ENCODE peak calls at places on chromosomes 6 and 20, in ten cellular contexts. One of them, this sample, is unnamed.

GRCh38 chr6:30843611-30843998 is 40.7 kb upstream of the DDR1 start:
- DNase-seq in GM13977: no peak
- DNase-seq in dorsolateral prefrontal cortex: no peak
- DNase-seq in lung microvascular endothelial cell: no peak
- DNase-seq in amniotic stem cell: no peak
- DNase-seq in RWPE2: no peak
- DNase-seq in right cardiac atrium: no peak
- DNase-seq in stimulated activated CD4-positive, alpha-beta T cell treated with anti-CD3 and anti-CD28 coated beads, Interleukin-12 subunit alpha, Interleukin-12 subunit beta, amount 100 ng/mL, for 48 hours: no peak
- DNase-seq in epithelial cell of esophagus: no peak
- DNase-seq in stimulated activated CD8-positive, alpha-beta memory T cell treated with anti-CD3 and anti-CD28 coated beads, Interleukin-4, amount 100 ng/mL, for 24 hours: no peak
- DNase-seq in this sample: no peak

GRCh38 chr6:2038096-2038495 is 207.3 kb downstream of the GMDS start:
- DNase-seq in GM13977: no peak
- DNase-seq in dorsolateral prefrontal cortex: no peak
- DNase-seq in lung microvascular endothelial cell: no peak
- DNase-seq in amniotic stem cell: no peak
- DNase-seq in RWPE2: no peak
- DNase-seq in right cardiac atrium: no peak
- DNase-seq in stimulated activated CD4-positive, alpha-beta T cell treated with anti-CD3 and anti-CD28 coated beads, Interleukin-12 subunit alpha, Interleukin-12 subunit beta, amount 100 ng/mL, for 48 hours: peak; percentile 1
- DNase-seq in epithelial cell of esophagus: no peak
- DNase-seq in stimulated activated CD8-positive, alpha-beta memory T cell treated with anti-CD3 and anti-CD28 coated beads, Interleukin-4, amount 100 ng/mL, for 24 hours: no peak
- DNase-seq in this sample: no peak

GRCh38 chr6:43843669-43844171 is 73.7 kb downstream of the VEGFA start:
- DNase-seq in GM13977: no peak
- DNase-seq in dorsolateral prefrontal cortex: no peak
- DNase-seq in lung microvascular endothelial cell: no peak
- DNase-seq in amniotic stem cell: no peak
- DNase-seq in RWPE2: no peak
- DNase-seq in right cardiac atrium: no peak
- DNase-seq in stimulated activated CD4-positive, alpha-beta T cell treated with anti-CD3 and anti-CD28 coated beads, Interleukin-12 subunit alpha, Interleukin-12 subunit beta, amount 100 ng/mL, for 48 hours: no peak
- DNase-seq in epithelial cell of esophagus: no peak
- DNase-seq in stimulated activated CD8-positive, alpha-beta memory T cell treated with anti-CD3 and anti-CD28 coated beads, Interleukin-4, amount 100 ng/mL, for 24 hours: no peak
- DNase-seq in this sample: no peak

GRCh38 chr6:19433101-19433500 is 404.1 kb upstream of the ID4 start:
- DNase-seq in GM13977: no peak
- DNase-seq in dorsolateral prefrontal cortex: no peak
- DNase-seq in lung microvascular endothelial cell: no peak
- DNase-seq in amniotic stem cell: no peak
- DNase-seq in RWPE2: no peak
- DNase-seq in right cardiac atrium: no peak
- DNase-seq in stimulated activated CD4-positive, alpha-beta T cell treated with anti-CD3 and anti-CD28 coated beads, Interleukin-12 subunit alpha, Interleukin-12 subunit beta, amount 100 ng/mL, for 48 hours: no peak
- DNase-seq in epithelial cell of esophagus: peak; percentile 35
- DNase-seq in stimulated activated CD8-positive, alpha-beta memory T cell treated with anti-CD3 and anti-CD28 coated beads, Interleukin-4, amount 100 ng/mL, for 24 hours: no peak
- DNase-seq in this sample: no peak

GRCh38 chr6:45951291-45951690 is 64.4 kb downstream of the CLIC5 start:
- DNase-seq in GM13977: no peak
- DNase-seq in dorsolateral prefrontal cortex: no peak
- DNase-seq in lung microvascular endothelial cell: no peak
- DNase-seq in amniotic stem cell: no peak
- DNase-seq in RWPE2: no peak
- DNase-seq in right cardiac atrium: no peak
- DNase-seq in stimulated activated CD4-positive, alpha-beta T cell treated with anti-CD3 and anti-CD28 coated beads, Interleukin-12 subunit alpha, Interleukin-12 subunit beta, amount 100 ng/mL, for 48 hours: no peak
- DNase-seq in epithelial cell of esophagus: no peak
- DNase-seq in stimulated activated CD8-positive, alpha-beta memory T cell treated with anti-CD3 and anti-CD28 coated beads, Interleukin-4, amount 100 ng/mL, for 24 hours: no peak
- DNase-seq in this sample: no peak

GRCh38 chr20:23132930-23133559 is 46.9 kb upstream of the CD93 start:
- DNase-seq in GM13977: no peak
- DNase-seq in dorsolateral prefrontal cortex: no peak
- DNase-seq in lung microvascular endothelial cell: peak; percentile 51
- DNase-seq in amniotic stem cell: no peak
- DNase-seq in RWPE2: peak; percentile 16
- DNase-seq in right cardiac atrium: peak; percentile 77
- DNase-seq in stimulated activated CD4-positive, alpha-beta T cell treated with anti-CD3 and anti-CD28 coated beads, Interleukin-12 subunit alpha, Interleukin-12 subunit beta, amount 100 ng/mL, for 48 hours: no peak
- DNase-seq in epithelial cell of esophagus: no peak
- DNase-seq in stimulated activated CD8-positive, alpha-beta memory T cell treated with anti-CD3 and anti-CD28 coated beads, Interleukin-4, amount 100 ng/mL, for 24 hours: no peak
- DNase-seq in this sample: no peak

GRCh38 chr20:35967979-35968640 is at the start of gene CNBD2:
- DNase-seq in GM13977: no peak
- DNase-seq in dorsolateral prefrontal cortex: no peak
- DNase-seq in lung microvascular endothelial cell: no peak
- DNase-seq in amniotic stem cell: no peak
- DNase-seq in RWPE2: no peak
- DNase-seq in right cardiac atrium: no peak
- DNase-seq in stimulated activated CD4-positive, alpha-beta T cell treated with anti-CD3 and anti-CD28 coated beads, Interleukin-12 subunit alpha, Interleukin-12 subunit beta, amount 100 ng/mL, for 48 hours: no peak
- DNase-seq in epithelial cell of esophagus: no peak
- DNase-seq in stimulated activated CD8-positive, alpha-beta memory T cell treated with anti-CD3 and anti-CD28 coated beads, Interleukin-4, amount 100 ng/mL, for 24 hours: no peak
- DNase-seq in this sample: no peak

GRCh38 chr6:65289491-65289890 is 417.5 kb downstream of the EYS start:
- DNase-seq in GM13977: no peak
- DNase-seq in dorsolateral prefrontal cortex: no peak
- DNase-seq in lung microvascular endothelial cell: peak; percentile 87
- DNase-seq in amniotic stem cell: no peak
- DNase-seq in RWPE2: no peak
- DNase-seq in right cardiac atrium: no peak
- DNase-seq in stimulated activated CD4-positive, alpha-beta T cell treated with anti-CD3 and anti-CD28 coated beads, Interleukin-12 subunit alpha, Interleukin-12 subunit beta, amount 100 ng/mL, for 48 hours: no peak
- DNase-seq in epithelial cell of esophagus: peak; percentile 2
- DNase-seq in stimulated activated CD8-positive, alpha-beta memory T cell treated with anti-CD3 and anti-CD28 coated beads, Interleukin-4, amount 100 ng/mL, for 24 hours: no peak
- DNase-seq in this sample: peak; percentile 25

GRCh38 chr20:49276895-49277785 is 717 bp downstream of the ZNFX1 start:
- DNase-seq in GM13977: peak; percentile 48
- DNase-seq in dorsolateral prefrontal cortex: no peak
- DNase-seq in lung microvascular endothelial cell: no peak
- DNase-seq in amniotic stem cell: no peak
- DNase-seq in RWPE2: no peak
- DNase-seq in right cardiac atrium: peak; percentile 49
- DNase-seq in stimulated activated CD4-positive, alpha-beta T cell treated with anti-CD3 and anti-CD28 coated beads, Interleukin-12 subunit alpha, Interleukin-12 subunit beta, amount 100 ng/mL, for 48 hours: peak; percentile 58
- DNase-seq in epithelial cell of esophagus: no peak
- DNase-seq in stimulated activated CD8-positive, alpha-beta memory T cell treated with anti-CD3 and anti-CD28 coated beads, Interleukin-4, amount 100 ng/mL, for 24 hours: peak; percentile 37
- DNase-seq in this sample: no peak

GRCh38 chr6:169420912-169421543 is 167.4 kb upstream of the THBS2 start:
- DNase-seq in GM13977: no peak
- DNase-seq in dorsolateral prefrontal cortex: no peak
- DNase-seq in lung microvascular endothelial cell: peak; percentile 35
- DNase-seq in amniotic stem cell: no peak
- DNase-seq in RWPE2: no peak
- DNase-seq in right cardiac atrium: no peak
- DNase-seq in stimulated activated CD4-positive, alpha-beta T cell treated with anti-CD3 and anti-CD28 coated beads, Interleukin-12 subunit alpha, Interleukin-12 subunit beta, amount 100 ng/mL, for 48 hours: no peak
- DNase-seq in epithelial cell of esophagus: peak; percentile 19
- DNase-seq in stimulated activated CD8-positive, alpha-beta memory T cell treated with anti-CD3 and anti-CD28 coated beads, Interleukin-4, amount 100 ng/mL, for 24 hours: no peak
- DNase-seq in this sample: peak; percentile 51

GRCh38 chr6:6997282-6998193 is 110.2 kb upstream of the RREB1 start:
- DNase-seq in GM13977: no peak
- DNase-seq in dorsolateral prefrontal cortex: no peak
- DNase-seq in lung microvascular endothelial cell: no peak
- DNase-seq in amniotic stem cell: no peak
- DNase-seq in RWPE2: no peak
- DNase-seq in right cardiac atrium: no peak
- DNase-seq in stimulated activated CD4-positive, alpha-beta T cell treated with anti-CD3 and anti-CD28 coated beads, Interleukin-12 subunit alpha, Interleukin-12 subunit beta, amount 100 ng/mL, for 48 hours: no peak
- DNase-seq in epithelial cell of esophagus: no peak
- DNase-seq in stimulated activated CD8-positive, alpha-beta memory T cell treated with anti-CD3 and anti-CD28 coated beads, Interleukin-4, amount 100 ng/mL, for 24 hours: no peak
- DNase-seq in this sample: peak; percentile 13

GRCh38 chr20:20448891-20449290 is 81.0 kb downstream of the INSM1 start:
- DNase-seq in GM13977: no peak
- DNase-seq in dorsolateral prefrontal cortex: no peak
- DNase-seq in lung microvascular endothelial cell: no peak
- DNase-seq in amniotic stem cell: no peak
- DNase-seq in RWPE2: no peak
- DNase-seq in right cardiac atrium: no peak
- DNase-seq in stimulated activated CD4-positive, alpha-beta T cell treated with anti-CD3 and anti-CD28 coated beads, Interleukin-12 subunit alpha, Interleukin-12 subunit beta, amount 100 ng/mL, for 48 hours: no peak
- DNase-seq in epithelial cell of esophagus: no peak
- DNase-seq in stimulated activated CD8-positive, alpha-beta memory T cell treated with anti-CD3 and anti-CD28 coated beads, Interleukin-4, amount 100 ng/mL, for 24 hours: no peak
- DNase-seq in this sample: no peak

GRCh38 chr20:34525342-34525708 is 9.1 kb downstream of the DYNLRB1 start:
- DNase-seq in GM13977: no peak
- DNase-seq in dorsolateral prefrontal cortex: no peak
- DNase-seq in lung microvascular endothelial cell: no peak
- DNase-seq in amniotic stem cell: no peak
- DNase-seq in RWPE2: no peak
- DNase-seq in right cardiac atrium: no peak
- DNase-seq in stimulated activated CD4-positive, alpha-beta T cell treated with anti-CD3 and anti-CD28 coated beads, Interleukin-12 subunit alpha, Interleukin-12 subunit beta, amount 100 ng/mL, for 48 hours: no peak
- DNase-seq in epithelial cell of esophagus: no peak
- DNase-seq in stimulated activated CD8-positive, alpha-beta memory T cell treated with anti-CD3 and anti-CD28 coated beads, Interleukin-4, amount 100 ng/mL, for 24 hours: no peak
- DNase-seq in this sample: no peak

GRCh38 chr6:157428418-157429202 is 47.6 kb downstream of the ZDHHC14 start:
- DNase-seq in GM13977: no peak
- DNase-seq in dorsolateral prefrontal cortex: no peak
- DNase-seq in lung microvascular endothelial cell: peak; percentile 81
- DNase-seq in amniotic stem cell: no peak
- DNase-seq in RWPE2: no peak
- DNase-seq in right cardiac atrium: no peak
- DNase-seq in stimulated activated CD4-positive, alpha-beta T cell treated with anti-CD3 and anti-CD28 coated beads, Interleukin-12 subunit alpha, Interleukin-12 subunit beta, amount 100 ng/mL, for 48 hours: peak; percentile 74
- DNase-seq in epithelial cell of esophagus: peak; percentile 92
- DNase-seq in stimulated activated CD8-positive, alpha-beta memory T cell treated with anti-CD3 and anti-CD28 coated beads, Interleukin-4, amount 100 ng/mL, for 24 hours: peak; percentile 31
- DNase-seq in this sample: peak; percentile 94

GRCh38 chr6:143034689-143035334 is 25.9 kb upstream of the AIG1 start:
- DNase-seq in GM13977: no peak
- DNase-seq in dorsolateral prefrontal cortex: no peak
- DNase-seq in lung microvascular endothelial cell: no peak
- DNase-seq in amniotic stem cell: no peak
- DNase-seq in RWPE2: no peak
- DNase-seq in right cardiac atrium: no peak
- DNase-seq in stimulated activated CD4-positive, alpha-beta T cell treated with anti-CD3 and anti-CD28 coated beads, Interleukin-12 subunit alpha, Interleukin-12 subunit beta, amount 100 ng/mL, for 48 hours: no peak
- DNase-seq in epithelial cell of esophagus: peak; percentile 18
- DNase-seq in stimulated activated CD8-positive, alpha-beta memory T cell treated with anti-CD3 and anti-CD28 coated beads, Interleukin-4, amount 100 ng/mL, for 24 hours: no peak
- DNase-seq in this sample: peak; percentile 29

GRCh38 chr6:119110601-119111548 is 32.4 kb upstream of the FAM184A start:
- DNase-seq in GM13977: peak; percentile 49
- DNase-seq in dorsolateral prefrontal cortex: no peak
- DNase-seq in lung microvascular endothelial cell: peak; percentile 74
- DNase-seq in amniotic stem cell: peak; percentile 20
- DNase-seq in RWPE2: no peak
- DNase-seq in right cardiac atrium: no peak
- DNase-seq in stimulated activated CD4-positive, alpha-beta T cell treated with anti-CD3 and anti-CD28 coated beads, Interleukin-12 subunit alpha, Interleukin-12 subunit beta, amount 100 ng/mL, for 48 hours: no peak
- DNase-seq in epithelial cell of esophagus: peak; percentile 66
- DNase-seq in stimulated activated CD8-positive, alpha-beta memory T cell treated with anti-CD3 and anti-CD28 coated beads, Interleukin-4, amount 100 ng/mL, for 24 hours: no peak
- DNase-seq in this sample: peak; percentile 61

GRCh38 chr20:51941503-51941902 is 139.2 kb upstream of the SALL4 start:
- DNase-seq in GM13977: no peak
- DNase-seq in dorsolateral prefrontal cortex: no peak
- DNase-seq in lung microvascular endothelial cell: no peak
- DNase-seq in amniotic stem cell: no peak
- DNase-seq in RWPE2: no peak
- DNase-seq in right cardiac atrium: no peak
- DNase-seq in stimulated activated CD4-positive, alpha-beta T cell treated with anti-CD3 and anti-CD28 coated beads, Interleukin-12 subunit alpha, Interleukin-12 subunit beta, amount 100 ng/mL, for 48 hours: no peak
- DNase-seq in epithelial cell of esophagus: no peak
- DNase-seq in stimulated activated CD8-positive, alpha-beta memory T cell treated with anti-CD3 and anti-CD28 coated beads, Interleukin-4, amount 100 ng/mL, for 24 hours: no peak
- DNase-seq in this sample: no peak

GRCh38 chr6:91276315-91276714 is 689.4 kb upstream of the MAP3K7 start:
- DNase-seq in GM13977: peak; percentile 21
- DNase-seq in dorsolateral prefrontal cortex: no peak
- DNase-seq in lung microvascular endothelial cell: peak; percentile 1
- DNase-seq in amniotic stem cell: no peak
- DNase-seq in RWPE2: no peak
- DNase-seq in right cardiac atrium: no peak
- DNase-seq in stimulated activated CD4-positive, alpha-beta T cell treated with anti-CD3 and anti-CD28 coated beads, Interleukin-12 subunit alpha, Interleukin-12 subunit beta, amount 100 ng/mL, for 48 hours: no peak
- DNase-seq in epithelial cell of esophagus: peak; percentile 3
- DNase-seq in stimulated activated CD8-positive, alpha-beta memory T cell treated with anti-CD3 and anti-CD28 coated beads, Interleukin-4, amount 100 ng/mL, for 24 hours: no peak
- DNase-seq in this sample: peak; percentile 42

GRCh38 chr6:17938885-17939284 is 48.5 kb downstream of the KIF13A start:
- DNase-seq in GM13977: no peak
- DNase-seq in dorsolateral prefrontal cortex: no peak
- DNase-seq in lung microvascular endothelial cell: no peak
- DNase-seq in amniotic stem cell: peak; percentile 19
- DNase-seq in RWPE2: no peak
- DNase-seq in right cardiac atrium: no peak
- DNase-seq in stimulated activated CD4-positive, alpha-beta T cell treated with anti-CD3 and anti-CD28 coated beads, Interleukin-12 subunit alpha, Interleukin-12 subunit beta, amount 100 ng/mL, for 48 hours: no peak
- DNase-seq in epithelial cell of esophagus: peak; percentile 62
- DNase-seq in stimulated activated CD8-positive, alpha-beta memory T cell treated with anti-CD3 and anti-CD28 coated beads, Interleukin-4, amount 100 ng/mL, for 24 hours: no peak
- DNase-seq in this sample: no peak

GRCh38 chr6:169833258-169833794 is 81.9 kb downstream of the ERMARD start:
- DNase-seq in GM13977: no peak
- DNase-seq in dorsolateral prefrontal cortex: no peak
- DNase-seq in lung microvascular endothelial cell: no peak
- DNase-seq in amniotic stem cell: no peak
- DNase-seq in RWPE2: no peak
- DNase-seq in right cardiac atrium: no peak
- DNase-seq in stimulated activated CD4-positive, alpha-beta T cell treated with anti-CD3 and anti-CD28 coated beads, Interleukin-12 subunit alpha, Interleukin-12 subunit beta, amount 100 ng/mL, for 48 hours: no peak
- DNase-seq in epithelial cell of esophagus: peak; percentile 51
- DNase-seq in stimulated activated CD8-positive, alpha-beta memory T cell treated with anti-CD3 and anti-CD28 coated beads, Interleukin-4, amount 100 ng/mL, for 24 hours: no peak
- DNase-seq in this sample: peak; percentile 3

GRCh38 chr6:135651964-135652755 is 154.6 kb upstream of the AHI1 start:
- DNase-seq in GM13977: peak; percentile 12
- DNase-seq in dorsolateral prefrontal cortex: no peak
- DNase-seq in lung microvascular endothelial cell: no peak
- DNase-seq in amniotic stem cell: no peak
- DNase-seq in RWPE2: no peak
- DNase-seq in right cardiac atrium: no peak
- DNase-seq in stimulated activated CD4-positive, alpha-beta T cell treated with anti-CD3 and anti-CD28 coated beads, Interleukin-12 subunit alpha, Interleukin-12 subunit beta, amount 100 ng/mL, for 48 hours: no peak
- DNase-seq in epithelial cell of esophagus: no peak
- DNase-seq in stimulated activated CD8-positive, alpha-beta memory T cell treated with anti-CD3 and anti-CD28 coated beads, Interleukin-4, amount 100 ng/mL, for 24 hours: no peak
- DNase-seq in this sample: no peak

GRCh38 chr6:100117680-100118079 is 123.7 kb upstream of the MCHR2 start:
- DNase-seq in GM13977: no peak
- DNase-seq in dorsolateral prefrontal cortex: no peak
- DNase-seq in lung microvascular endothelial cell: no peak
- DNase-seq in amniotic stem cell: no peak
- DNase-seq in RWPE2: no peak
- DNase-seq in right cardiac atrium: no peak
- DNase-seq in stimulated activated CD4-positive, alpha-beta T cell treated with anti-CD3 and anti-CD28 coated beads, Interleukin-12 subunit alpha, Interleukin-12 subunit beta, amount 100 ng/mL, for 48 hours: no peak
- DNase-seq in epithelial cell of esophagus: no peak
- DNase-seq in stimulated activated CD8-positive, alpha-beta memory T cell treated with anti-CD3 and anti-CD28 coated beads, Interleukin-4, amount 100 ng/mL, for 24 hours: no peak
- DNase-seq in this sample: no peak

GRCh38 chr6:110491644-110492317 is 15.4 kb upstream of the SLC22A16 start:
- DNase-seq in GM13977: peak; percentile 30
- DNase-seq in dorsolateral prefrontal cortex: no peak
- DNase-seq in lung microvascular endothelial cell: no peak
- DNase-seq in amniotic stem cell: no peak
- DNase-seq in RWPE2: no peak
- DNase-seq in right cardiac atrium: no peak
- DNase-seq in stimulated activated CD4-positive, alpha-beta T cell treated with anti-CD3 and anti-CD28 coated beads, Interleukin-12 subunit alpha, Interleukin-12 subunit beta, amount 100 ng/mL, for 48 hours: no peak
- DNase-seq in epithelial cell of esophagus: peak; percentile 87
- DNase-seq in stimulated activated CD8-positive, alpha-beta memory T cell treated with anti-CD3 and anti-CD28 coated beads, Interleukin-4, amount 100 ng/mL, for 24 hours: no peak
- DNase-seq in this sample: peak; percentile 67

GRCh38 chr20:11235058-11235457 is 561.3 kb upstream of the JAG1 start:
- DNase-seq in GM13977: no peak
- DNase-seq in dorsolateral prefrontal cortex: no peak
- DNase-seq in lung microvascular endothelial cell: no peak
- DNase-seq in amniotic stem cell: no peak
- DNase-seq in RWPE2: no peak
- DNase-seq in right cardiac atrium: no peak
- DNase-seq in stimulated activated CD4-positive, alpha-beta T cell treated with anti-CD3 and anti-CD28 coated beads, Interleukin-12 subunit alpha, Interleukin-12 subunit beta, amount 100 ng/mL, for 48 hours: no peak
- DNase-seq in epithelial cell of esophagus: peak; percentile 34
- DNase-seq in stimulated activated CD8-positive, alpha-beta memory T cell treated with anti-CD3 and anti-CD28 coated beads, Interleukin-4, amount 100 ng/mL, for 24 hours: no peak
- DNase-seq in this sample: peak; percentile 96

GRCh38 chr6:25014806-25015560 is 79.2 kb upstream of the RIPOR2 start:
- DNase-seq in GM13977: no peak
- DNase-seq in dorsolateral prefrontal cortex: peak; percentile 36
- DNase-seq in lung microvascular endothelial cell: peak; percentile 90
- DNase-seq in amniotic stem cell: no peak
- DNase-seq in RWPE2: no peak
- DNase-seq in right cardiac atrium: no peak
- DNase-seq in stimulated activated CD4-positive, alpha-beta T cell treated with anti-CD3 and anti-CD28 coated beads, Interleukin-12 subunit alpha, Interleukin-12 subunit beta, amount 100 ng/mL, for 48 hours: no peak
- DNase-seq in epithelial cell of esophagus: no peak
- DNase-seq in stimulated activated CD8-positive, alpha-beta memory T cell treated with anti-CD3 and anti-CD28 coated beads, Interleukin-4, amount 100 ng/mL, for 24 hours: no peak
- DNase-seq in this sample: peak; percentile 55

GRCh38 chr20:8043687-8044278 is 24.2 kb upstream of the TMX4 start:
- DNase-seq in GM13977: peak; percentile 56
- DNase-seq in dorsolateral prefrontal cortex: no peak
- DNase-seq in lung microvascular endothelial cell: peak; percentile 79
- DNase-seq in amniotic stem cell: peak; percentile 38
- DNase-seq in RWPE2: no peak
- DNase-seq in right cardiac atrium: no peak
- DNase-seq in stimulated activated CD4-positive, alpha-beta T cell treated with anti-CD3 and anti-CD28 coated beads, Interleukin-12 subunit alpha, Interleukin-12 subunit beta, amount 100 ng/mL, for 48 hours: peak; percentile 4
- DNase-seq in epithelial cell of esophagus: peak; percentile 72
- DNase-seq in stimulated activated CD8-positive, alpha-beta memory T cell treated with anti-CD3 and anti-CD28 coated beads, Interleukin-4, amount 100 ng/mL, for 24 hours: no peak
- DNase-seq in this sample: peak; percentile 67

GRCh38 chr20:34639755-34640222 is 37.1 kb downstream of the PIGU start:
- DNase-seq in GM13977: no peak
- DNase-seq in dorsolateral prefrontal cortex: no peak
- DNase-seq in lung microvascular endothelial cell: peak; percentile 1
- DNase-seq in amniotic stem cell: no peak
- DNase-seq in RWPE2: no peak
- DNase-seq in right cardiac atrium: no peak
- DNase-seq in stimulated activated CD4-positive, alpha-beta T cell treated with anti-CD3 and anti-CD28 coated beads, Interleukin-12 subunit alpha, Interleukin-12 subunit beta, amount 100 ng/mL, for 48 hours: no peak
- DNase-seq in epithelial cell of esophagus: no peak
- DNase-seq in stimulated activated CD8-positive, alpha-beta memory T cell treated with anti-CD3 and anti-CD28 coated beads, Interleukin-4, amount 100 ng/mL, for 24 hours: no peak
- DNase-seq in this sample: peak; percentile 20

GRCh38 chr6:28802417-28803336 is 121.1 kb downstream of the TRIM27 start:
- DNase-seq in GM13977: peak; percentile 55
- DNase-seq in dorsolateral prefrontal cortex: no peak
- DNase-seq in lung microvascular endothelial cell: no peak
- DNase-seq in amniotic stem cell: no peak
- DNase-seq in RWPE2: no peak
- DNase-seq in right cardiac atrium: no peak
- DNase-seq in stimulated activated CD4-positive, alpha-beta T cell treated with anti-CD3 and anti-CD28 coated beads, Interleukin-12 subunit alpha, Interleukin-12 subunit beta, amount 100 ng/mL, for 48 hours: no peak
- DNase-seq in epithelial cell of esophagus: peak; percentile 66
- DNase-seq in stimulated activated CD8-positive, alpha-beta memory T cell treated with anti-CD3 and anti-CD28 coated beads, Interleukin-4, amount 100 ng/mL, for 24 hours: no peak
- DNase-seq in this sample: peak; percentile 4